ENCODE peak calls at places on chromosomes 11 and 22, in eight cellular contexts. U is HepG2, A is mesendoderm, H is mesenchymal stem cell, R is A549, X is H9, J is PC-3, G is neuronal stem cell. Z is an unnamed sample.

GRCh38 chr11:116188350-116188749 is 584.4 kb downstream of the BUD13 start:
- DNase-seq in U (no peak), A (no peak), H (no peak), R (no peak), X (no peak), J (no peak), G (no peak), Z (no peak)

GRCh38 chr11:31246451-31247165 is 122.9 kb downstream of the DCDC1 start:
- DNase-seq in U (no peak), A (no peak), H (no peak), R (no peak), X (no peak), J (no peak), G (no peak), Z (peak; percentile 3)

GRCh38 chr11:14132312-14132711 is 169.8 kb downstream of the SPON1 start:
- DNase-seq in U (no peak), A (no peak), H (no peak), R (no peak), X (no peak), J (no peak), G (no peak), Z (no peak)

GRCh38 chr22:38162881-38163843 is 18.5 kb downstream of the PLA2G6 start:
- DNase-seq in U (no peak), A (no peak), H (no peak), R (no peak), X (no peak), J (no peak), G (no peak), Z (no peak)

GRCh38 chr22:43179151-43179910 is 7.6 kb downstream of the TTLL12 start:
- DNase-seq in U (no peak), A (no peak), H (no peak), R (no peak), X (no peak), J (no peak), G (no peak), Z (no peak)

GRCh38 chr11:22976146-22976545 is 115.9 kb upstream of the CCDC179 start:
- DNase-seq in U (no peak), A (peak; percentile 19), H (peak; percentile 94), R (no peak), X (no peak), J (peak; percentile 85), G (no peak), Z (peak; percentile 69)

GRCh38 chr22:24099661-24100060 is 81.6 kb upstream of the SUSD2 start:
- DNase-seq in U (no peak), A (no peak), H (no peak), R (no peak), X (no peak), J (no peak), G (no peak), Z (no peak)

GRCh38 chr11:96050435-96051182 is 126.7 kb upstream of the MTMR2 start:
- DNase-seq in U (peak; percentile 76), A (peak; percentile 72), H (peak; percentile 92), R (no peak), X (no peak), J (peak; percentile 16), G (no peak), Z (no peak)

GRCh38 chr11:64787526-64788320 is 9.4 kb upstream of the SF1 start:
- DNase-seq in U (peak; percentile 41), A (peak; percentile 65), H (peak; percentile 65), R (peak; percentile 89), X (peak; percentile 76), J (peak; percentile 64), G (no peak), Z (peak; percentile 25)

GRCh38 chr22:28015056-28015445 is 96.0 kb upstream of the PITPNB start:
- DNase-seq in U (no peak), A (no peak), H (no peak), R (no peak), X (no peak), J (no peak), G (no peak), Z (no peak)

GRCh38 chr11:78160557-78160956 is 21.1 kb upstream of the ALG8 start:
- DNase-seq in U (no peak), A (no peak), H (no peak), R (no peak), X (no peak), J (no peak), G (no peak), Z (no peak)

GRCh38 chr11:100791873-100792272 is 104.8 kb downstream of the ARHGAP42 start:
- DNase-seq in U (no peak), A (peak; percentile 85), H (no peak), R (no peak), X (peak; percentile 53), J (peak; percentile 80), G (no peak), Z (peak; percentile 69)

GRCh38 chr11:4606231-4607015 is 1.6 kb downstream of the TRIM68 start:
- DNase-seq in U (no peak), A (no peak), H (peak; percentile 1), R (no peak), X (no peak), J (peak; percentile 9), G (no peak), Z (no peak)

GRCh38 chr11:94705419-94705818 is 62.7 kb upstream of the AMOTL1 start:
- DNase-seq in U (no peak), A (no peak), H (no peak), R (no peak), X (no peak), J (no peak), G (no peak), Z (no peak)

GRCh38 chr11:134355136-134355535 is 23.3 kb downstream of the GLB1L2 start:
- DNase-seq in U (no peak), A (no peak), H (no peak), R (no peak), X (no peak), J (no peak), G (no peak), Z (no peak)
- H3K27ac ChIP-seq in U (no peak overlapping the region), A (no peak overlapping the region), H (no peak overlapping the region), R (no peak overlapping the region), X (no peak overlapping the region), J (no peak overlapping the region), G (no peak overlapping the region), Z (no peak overlapping the region)

GRCh38 chr22:45977551-45978274 is 751 bp upstream of the WNT7B start:
- DNase-seq in U (no peak), A (peak; percentile 40), H (peak; percentile 28), R (no peak), X (peak; percentile 68), J (peak; percentile 40), G (peak; percentile 52), Z (no peak)

GRCh38 chr22:45975266-45976161 is 1.4 kb downstream of the WNT7B start:
- DNase-seq in U (no peak), A (peak; percentile 40), H (no peak), R (no peak), X (no peak), J (peak; percentile 50), G (no peak), Z (peak; percentile 53)

GRCh38 chr22:45977003-45977395 is at the start of gene WNT7B:
- DNase-seq in U (no peak), A (peak; percentile 36), H (no peak), R (peak; percentile 35), X (no peak), J (peak; percentile 83), G (no peak), Z (peak; percentile 78)

GRCh38 chr22:45978275-45978713 is 1.3 kb upstream of the WNT7B start:
- DNase-seq in U (no peak), A (no peak), H (no peak), R (no peak), X (no peak), J (no peak), G (peak; percentile 54), Z (no peak)

DNA sequence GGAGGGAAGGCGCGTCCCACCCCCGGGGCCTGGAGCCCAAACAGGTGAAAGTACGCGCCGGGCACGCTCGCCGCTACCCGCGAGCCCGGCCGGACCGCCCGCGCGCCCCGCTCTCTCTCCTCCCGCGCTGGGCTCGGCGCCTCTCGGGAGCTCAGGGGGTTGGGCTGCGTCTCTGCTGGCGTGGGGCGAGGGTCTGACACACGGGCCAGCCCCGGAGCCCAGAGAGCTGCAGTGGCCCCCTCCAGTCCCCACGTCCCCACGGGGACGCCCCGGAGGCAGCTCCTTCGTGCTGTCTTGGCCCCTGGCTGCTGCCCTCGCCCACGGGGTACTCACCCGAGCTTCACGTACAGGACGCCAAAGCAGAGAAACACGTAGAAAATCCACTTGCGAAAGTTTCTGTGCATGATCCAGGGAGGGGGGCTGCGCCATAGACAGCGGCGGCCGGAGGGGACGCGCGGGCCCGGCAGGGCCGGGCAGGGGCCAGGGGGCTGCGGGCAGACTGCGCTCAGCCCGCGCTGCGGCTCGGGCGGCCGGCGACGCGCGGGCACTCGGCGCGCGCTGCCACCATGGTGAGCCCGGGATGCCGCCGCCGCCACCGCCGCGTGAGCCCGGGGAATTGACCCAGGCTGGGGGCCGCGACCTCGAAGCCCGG is 485 bp downstream of the WNT7B start:
- DNase-seq in U (no peak), A (no peak), H (peak; percentile 24), R (no peak), X (no peak), J (peak; percentile 27), G (no peak), Z (peak; percentile 33)
- H3K4me2 ChIP-seq in U (peak overlapping the region; percentile 66), A (peak overlapping the region; percentile 27), H (peak overlapping the region; percentile 90), R (peak overlapping the region; percentile 100), X (peak overlapping the region; percentile 45), J (peak overlapping the region; percentile 93), G (peak overlapping the region; percentile 99), Z (peak overlapping the region; percentile 93)

GRCh38 chr22:39233736-39234120 is 11.1 kb downstream of the PDGFB start:
- DNase-seq in U (no peak), A (no peak), H (no peak), R (no peak), X (no peak), J (no peak), G (no peak), Z (no peak)
- H3K27ac ChIP-seq in U (no peak overlapping the region), A (no peak overlapping the region), H (no peak overlapping the region), R (no peak overlapping the region), X (no peak overlapping the region), J (no peak overlapping the region), G (peak overlapping the region; percentile 77), Z (no peak overlapping the region)

GRCh38 chr22:21949569-21949918 is 3.1 kb downstream of the PPM1F start:
- DNase-seq in U (no peak), A (no peak), H (no peak), R (no peak), X (no peak), J (no peak), G (no peak), Z (no peak)

GRCh38 chr22:21949948-21950347 is 2.7 kb downstream of the PPM1F start:
- DNase-seq in U (no peak), A (no peak), H (no peak), R (no peak), X (no peak), J (no peak), G (no peak), Z (no peak)

GRCh38 chr22:21948824-21949568 is 3.7 kb downstream of the PPM1F start:
- DNase-seq in U (no peak), A (no peak), H (no peak), R (no peak), X (no peak), J (no peak), G (no peak), Z (no peak)

GRCh38 chr22:21947040-21948014 is 5.3 kb downstream of the PPM1F start:
- DNase-seq in U (peak; percentile 27), A (peak; percentile 83), H (peak; percentile 70), R (no peak), X (peak; percentile 57), J (peak; percentile 19), G (peak; percentile 29), Z (peak; percentile 57)

GRCh38 chr22:21948390-21948789 is 4.3 kb downstream of the PPM1F start:
- DNase-seq in U (no peak), A (no peak), H (no peak), R (no peak), X (no peak), J (no peak), G (no peak), Z (no peak)
- H3K4me2 ChIP-seq in U (no peak overlapping the region), A (no peak overlapping the region), H (no peak overlapping the region), R (no peak overlapping the region), X (no peak overlapping the region), J (no peak overlapping the region), G (no peak overlapping the region), Z (no peak overlapping the region)

GRCh38 chr11:1560011-1560579 is 12.0 kb downstream of the DUSP8 start:
- DNase-seq in U (no peak), A (no peak), H (no peak), R (no peak), X (peak; percentile 24), J (no peak), G (no peak), Z (no peak)
- H3K27ac ChIP-seq in U (no peak overlapping the region), A (no peak overlapping the region), H (no peak overlapping the region), R (peak overlapping the region; percentile 86), X (no peak overlapping the region), J (peak overlapping the region; percentile 79), G (no peak overlapping the region), Z (no peak overlapping the region)

Z was measured in mammary epithelial cell.